ENCODE peak calls at places on chromosomes 12 and 14, in nine cellular contexts. V, R, I, Y, D, H, N, X and W are unnamed samples.
A peak's percentile ranks its signal among the peaks of the same experiment; 100 is the strongest.

GRCh38 chr12:69298133-69298532 is 50.0 kb upstream of the LYZ start:
- DNase-seq in D (no peak), N (no peak), H (no peak), V (no peak), I (no peak), Y (no peak), R (no peak), X (no peak), W (no peak)

GRCh38 chr14:23793532-23793931 is 157.4 kb downstream of the DHRS2 start:
- DNase-seq in N (no peak), V (no peak), Y (no peak), R (no peak), I (no peak), D (no peak), X (no peak), H (no peak), W (no peak)

GRCh38 chr14:100645986-100646314 is 58.7 kb upstream of the BEGAIN start:
- DNase-seq in I (no peak), N (no peak), R (no peak), D (no peak), X (no peak), Y (no peak), V (no peak), H (no peak), W (no peak)

GRCh38 chr14:31950760-31951637 is 126.1 kb upstream of the ARHGAP5 start:
- DNase-seq in R (no peak), H (no peak), D (peak; percentile 78), X (no peak), N (peak; percentile 17), V (peak; percentile 67), I (peak; percentile 42), Y (no peak), W (no peak)

GRCh38 chr12:90940872-90941499 is 14.0 kb downstream of the CCER1 start:
- DNase-seq in R (no peak), N (peak; percentile 59), I (peak; percentile 25), X (no peak), V (no peak), Y (no peak), H (no peak), D (peak; percentile 52), W (no peak)

GRCh38 chr12:74259199-74259598 is 278.4 kb upstream of the ATXN7L3B start:
- DNase-seq in H (no peak), I (no peak), V (no peak), X (no peak), D (no peak), Y (no peak), N (no peak), R (no peak), W (no peak)

GRCh38 chr12:16685107-16685506 is 79.1 kb upstream of the LMO3 start:
- DNase-seq in Y (no peak), R (no peak), X (no peak), N (no peak), D (no peak), V (no peak), I (no peak), H (no peak), W (no peak)

GRCh38 chr12:94805749-94806148 is 155.4 kb upstream of the TMCC3 start:
- DNase-seq in Y (no peak), V (no peak), H (no peak), R (no peak), D (peak; percentile 50), X (no peak), N (peak; percentile 34), I (no peak), W (no peak)

GRCh38 chr14:76698191-76698590 is 63.1 kb upstream of the VASH1 start:
- DNase-seq in Y (no peak), I (no peak), H (no peak), V (no peak), R (no peak), D (no peak), N (no peak), X (no peak), W (no peak)

GRCh38 chr14:99138999-99139865 is 132.8 kb downstream of the BCL11B start:
- DNase-seq in Y (no peak), V (no peak), H (no peak), X (no peak), D (no peak), R (no peak), N (no peak), I (no peak), W (no peak)

GRCh38 chr12:107843351-107844311 is 69.1 kb downstream of the ASCL4 start:
- DNase-seq in D (peak; percentile 55), I (peak; percentile 41), Y (no peak), X (no peak), V (peak; percentile 28), N (no peak), R (no peak), H (no peak), W (no peak)

GRCh38 chr12:56358836-56359532 is 923 bp downstream of the STAT2 start:
- DNase-seq in X (peak; percentile 77), N (peak; percentile 65), H (no peak), R (no peak), Y (no peak), D (peak; percentile 78), V (no peak), I (no peak), W (no peak)

GRCh38 chr12:124765571-124766489 is 97.8 kb downstream of the SCARB1 start:
- DNase-seq in V (peak; percentile 54), R (no peak), X (no peak), Y (no peak), H (no peak), N (no peak), D (no peak), I (no peak), W (no peak)

GRCh38 chr12:57767317-57767716 is 439 bp upstream of the CYP27B1 start:
- DNase-seq in Y (no peak), H (no peak), N (no peak), D (no peak), I (no peak), X (no peak), R (no peak), V (no peak), W (no peak)

GRCh38 chr12:17992002-17992656 is 97.9 kb downstream of the RERGL start:
- DNase-seq in Y (no peak), R (no peak), H (no peak), X (peak; percentile 3), D (peak; percentile 52), N (peak; percentile 28), V (no peak), I (peak; percentile 36), W (no peak)

GRCh38 chr14:98754343-98755025 is 517.5 kb downstream of the BCL11B start:
- DNase-seq in N (peak; percentile 61), D (no peak), R (no peak), X (no peak), Y (no peak), V (no peak), H (no peak), I (no peak), W (no peak)

GRCh38 chr14:25134184-25134583 is 84.2 kb upstream of the STXBP6 start:
- DNase-seq in N (no peak), Y (no peak), X (no peak), I (no peak), D (no peak), V (no peak), H (no peak), R (no peak), W (no peak)

GRCh38 chr12:95131589-95132335 is 58.3 kb upstream of the NR2C1 start:
- DNase-seq in V (no peak), H (no peak), R (no peak), N (no peak), X (no peak), Y (no peak), I (no peak), D (peak; percentile 11), W (no peak)

GRCh38 chr14:95463173-95463901 is 53.1 kb downstream of the SYNE3 start:
- DNase-seq in V (no peak), D (no peak), R (no peak), N (no peak), H (no peak), I (no peak), Y (no peak), X (no peak), W (peak; percentile 20)

GRCh38 chr14:65019944-65020566 is 33.4 kb downstream of the FNTB start:
- DNase-seq in V (no peak), H (no peak), I (peak; percentile 52), X (peak; percentile 46), Y (no peak), D (peak; percentile 76), N (peak; percentile 58), R (no peak), W (no peak)

GRCh38 chr14:104117341-104118005 is 20.9 kb upstream of the KIF26A start:
- DNase-seq in H (no peak), V (peak; percentile 29), X (no peak), D (no peak), R (no peak), I (no peak), N (no peak), Y (no peak), W (no peak)

GRCh38 chr12:120399531-120399930 is 30.6 kb upstream of the MSI1 start:
- DNase-seq in Y (no peak), H (no peak), N (peak; percentile 45), R (no peak), V (no peak), X (no peak), D (no peak), I (no peak), W (no peak)

GRCh38 chr14:29274890-29275651 is 508.5 kb downstream of the FOXG1 start:
- DNase-seq in Y (no peak), I (no peak), V (no peak), H (no peak), D (no peak), N (no peak), R (no peak), X (no peak), W (no peak)

GRCh38 chr14:51547260-51547659 is 104.5 kb upstream of the FRMD6 start:
- DNase-seq in X (peak; percentile 97), Y (no peak), H (no peak), D (peak; percentile 80), I (no peak), R (no peak), V (no peak), N (peak; percentile 97), W (no peak)

GRCh38 chr14:76550534-76550933 is 174.6 kb downstream of the ESRRB start:
- DNase-seq in N (no peak), V (no peak), R (no peak), Y (no peak), X (no peak), D (no peak), I (no peak), H (no peak), W (no peak)